ENCODE peak calls at places on chromosomes 11 and 22, in five cellular contexts. J is fibroblast of lung; I is CD8-positive, alpha-beta T cell; X is transverse colon; D is GM23338. R is an unnamed sample. For H3K36me3, the result is how much of the 10 kb centered on the place peaks cover.

GRCh38 chr11:6312106-6312505 is 8.2 kb downstream of the CAVIN3 start:
- DNase-seq in J (no peak), I (no peak), D (no peak), X (no peak), R (no peak)

GRCh38 chr11:121459413-121460041 is 6.8 kb upstream of the SORL1-AS1 start:
- DNase-seq in X (no peak), I (peak), D (no peak), J (no peak), R (no peak)

GRCh38 chr11:85718991-85719807 is 33.2 kb upstream of the CCDC89 start:
- DNase-seq in J (peak), X (no peak), I (no peak), D (peak), R (peak)

GRCh38 chr11:126086248-126086647 is 23.6 kb upstream of the CDON start:
- DNase-seq in D (no peak), I (no peak), X (no peak), J (no peak), R (no peak)

GRCh38 chr11:22752908-22753310 is 76.7 kb downstream of the SVIP start:
- DNase-seq in J (no peak), X (no peak), D (no peak), I (no peak), R (no peak)

GRCh38 chr11:128521697-128522062 is 65.7 kb downstream of the ETS1 start:
- DNase-seq in D (no peak), I (peak), J (peak), X (no peak), R (no peak)

GRCh38 chr11:112961751-112962747 is 829 bp downstream of the NCAM1 start:
- DNase-seq in D (peak), I (no peak), X (peak), J (no peak), R (no peak)

GRCh38 chr11:96014234-96014633 is 90.3 kb upstream of the MTMR2 start:
- DNase-seq in J (peak), D (no peak), X (no peak), I (peak), R (no peak)

GRCh38 chr11:118003021-118003423 is 16.8 kb downstream of the IL10RA start:
- DNase-seq in I (no peak), X (peak), D (no peak), J (no peak), R (no peak)

GRCh38 chr11:103112364-103112763 is 3.1 kb downstream of the DYNC2H1 start:
- DNase-seq in J (no peak), X (no peak), D (no peak), I (no peak), R (no peak)

GRCh38 chr11:119664063-119664572 is 64.9 kb downstream of the NECTIN1 start:
- DNase-seq in D (peak), I (no peak), J (no peak), X (no peak), R (no peak)

GRCh38 chr22:35312198-35313059 is 12.7 kb downstream of the TOM1 start:
- DNase-seq in I (no peak), D (no peak), J (peak), X (peak), R (peak)

GRCh38 chr11:121757480-121758125 is 304.8 kb upstream of the SORL1-AS1 start:
- DNase-seq in D (peak), J (peak), I (no peak), X (no peak), R (no peak)

GRCh38 chr11:60376601-60377000 is 1.7 kb upstream of the MS4A7 start:
- DNase-seq in I (no peak), D (no peak), X (no peak), J (no peak), R (no peak)
- TF ChIP-seq CTCF in I (no peak), D (no peak), X (no peak), J (no peak), R (no peak)

GRCh38 chr11:131052367-131052766 is 136.1 kb upstream of the SNX19 start:
- DNase-seq in I (no peak), D (no peak), X (no peak), J (no peak), R (no peak)
- H3K4me3 ChIP-seq in I (no peak), D (no peak), X (no peak), J (no peak), R (no peak)

GRCh38 chr11:47216141-47216798 is 1.5 kb downstream of the DDB2 start:
- DNase-seq in I (peak), D (no peak), J (peak), X (peak), R (no peak)

GRCh38 chr11:47215366-47215925 is 672 bp downstream of the DDB2 start:
- DNase-seq in X (no peak), I (no peak), D (no peak), J (no peak), R (no peak)

GRCh38 chr11:47208628-47209027 is 6.1 kb upstream of the DDB2 start:
- DNase-seq in I (no peak), J (no peak), X (no peak), D (no peak), R (no peak)

GRCh38 chr11:47212938-47213337 is 1.8 kb upstream of the DDB2 start:
- DNase-seq in I (no peak), D (no peak), J (no peak), X (peak), R (no peak)

GRCh38 chr11:47213985-47214564 is 699 bp upstream of the DDB2 start:
- DNase-seq in X (peak), I (peak), J (peak), D (peak), R (peak)
- H3K36me3 ChIP-seq in X (under half), I (under half), J (under half), D (under half), R (under half)

GRCh38 chr11:116969694-116970093 is 128.5 kb downstream of the SIK3 start:
- DNase-seq in I (no peak), D (no peak), X (no peak), J (no peak), R (no peak)
- TF ChIP-seq CTCF in I (no peak), D (no peak), X (no peak), J (no peak), R (no peak)

GRCh38 chr11:115760528-115760837 is 256.3 kb upstream of the CADM1 start:
- DNase-seq in J (no peak), D (peak), I (no peak), X (no peak), R (no peak)
- H3K4me3 ChIP-seq in J (no peak), D (peak), I (no peak), X (peak), R (no peak)

GRCh38 chr11:115080923-115081322 is 402.6 kb downstream of the NXPE2 start:
- DNase-seq in J (no peak), X (no peak), D (no peak), I (no peak), R (no peak)
- H3K36me3 ChIP-seq in J (under half), X (under half), D (under half), I (under half), R (under half)

R was measured in Panc1.